ENCODE peak calls at places on chromosomes 16 and 17, in four cellular contexts. One of them, this sample, is unnamed.

GRCh38 chr17:75869282-75870141 is 8.9 kb downstream of the TRIM47 start:
- DNase-seq in K562: peak
- DNase-seq in H1: no peak
- DNase-seq in SK-N-SH: peak
- DNase-seq in this sample: no peak

GRCh38 chr16:57941016-57941656 is 29.8 kb downstream of the CNGB1 start:
- DNase-seq in SK-N-SH: peak
- DNase-seq in K562: no peak
- DNase-seq in H1: no peak
- DNase-seq in this sample: no peak

GRCh38 chr17:81570896-81571453 is 18.8 kb upstream of the FAAP100 start:
- DNase-seq in H1: no peak
- DNase-seq in K562: no peak
- DNase-seq in SK-N-SH: no peak
- DNase-seq in this sample: no peak

GRCh38 chr16:26194526-26194925 is 502.8 kb downstream of the HS3ST4 start:
- DNase-seq in H1: no peak
- DNase-seq in SK-N-SH: no peak
- DNase-seq in K562: no peak
- DNase-seq in this sample: no peak

GRCh38 chr17:40371261-40371929 is 6.9 kb upstream of the GJD3 start:
- DNase-seq in K562: peak
- DNase-seq in SK-N-SH: peak
- DNase-seq in H1: no peak
- DNase-seq in this sample: no peak

GRCh38 chr16:89002851-89003830 is 26.1 kb upstream of the CBFA2T3 start:
- DNase-seq in SK-N-SH: peak
- DNase-seq in K562: peak
- DNase-seq in H1: peak
- DNase-seq in this sample: no peak

GRCh38 chr17:7241783-7242716 is at the start of gene GABARAP:
- DNase-seq in K562: peak
- DNase-seq in SK-N-SH: peak
- DNase-seq in H1: peak
- DNase-seq in this sample: peak

GRCh38 chr16:78196527-78196926 is 97.1 kb downstream of the WWOX start:
- DNase-seq in SK-N-SH: peak
- DNase-seq in K562: no peak
- DNase-seq in H1: no peak
- DNase-seq in this sample: no peak

GRCh38 chr16:23318639-23319038 is 16.5 kb downstream of the SCNN1B start:
- DNase-seq in H1: no peak
- DNase-seq in SK-N-SH: no peak
- DNase-seq in K562: no peak
- DNase-seq in this sample: no peak

GRCh38 chr17:54907385-54907784 is 6.7 kb downstream of the TOM1L1 start:
- DNase-seq in K562: no peak
- DNase-seq in H1: no peak
- DNase-seq in SK-N-SH: no peak
- DNase-seq in this sample: no peak

GRCh38 chr17:65297384-65297783 is 160.2 kb downstream of the RGS9 start:
- DNase-seq in H1: no peak
- DNase-seq in K562: no peak
- DNase-seq in SK-N-SH: no peak
- DNase-seq in this sample: no peak

GRCh38 chr17:78210111-78210510 is 3.9 kb upstream of the BIRC5 start:
- DNase-seq in K562: no peak
- DNase-seq in SK-N-SH: no peak
- DNase-seq in H1: no peak
- DNase-seq in this sample: no peak

GRCh38 chr17:82754297-82755208 is 2.7 kb downstream of the TBCD start:
- DNase-seq in H1: peak
- DNase-seq in K562: peak
- DNase-seq in SK-N-SH: no peak
- DNase-seq in this sample: peak

GRCh38 chr16:4454618-4455017 is 19.8 kb downstream of the NMRAL1 start:
- DNase-seq in H1: peak
- DNase-seq in K562: no peak
- DNase-seq in SK-N-SH: no peak
- DNase-seq in this sample: peak

GRCh38 chr16:69193860-69194259 is 6.9 kb downstream of the SNTB2 start:
- DNase-seq in K562: no peak
- DNase-seq in H1: no peak
- DNase-seq in SK-N-SH: peak
- DNase-seq in this sample: no peak

GRCh38 chr17:27635275-27635823 is 4.4 kb downstream of the LGALS9 start:
- DNase-seq in K562: no peak
- DNase-seq in H1: no peak
- DNase-seq in SK-N-SH: no peak
- DNase-seq in this sample: no peak

GRCh38 chr16:4653981-4654380 is 29.4 kb downstream of the MGRN1 start:
- DNase-seq in SK-N-SH: no peak
- DNase-seq in K562: no peak
- DNase-seq in H1: no peak
- DNase-seq in this sample: no peak

DNA sequence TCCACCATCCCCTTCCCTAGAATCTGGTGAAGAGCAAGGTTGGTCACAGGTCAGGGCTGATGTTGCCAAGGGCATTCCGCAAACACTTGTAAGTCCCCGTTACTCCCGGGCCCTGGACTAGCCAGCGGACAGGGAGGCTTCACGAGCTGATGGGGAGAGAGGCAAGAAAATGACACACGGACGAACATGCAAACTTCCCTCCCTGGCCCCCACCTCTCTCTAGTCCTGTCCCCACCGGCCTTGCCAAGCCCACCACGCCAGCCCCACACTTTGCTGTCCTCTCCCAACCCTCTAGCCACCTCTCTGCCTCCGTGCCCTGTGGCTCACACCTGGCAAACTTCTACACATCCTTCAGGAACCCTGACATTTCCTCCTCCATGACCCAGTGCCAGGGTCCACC is 54.8 kb downstream of the RPH3AL start:
- DNase-seq in K562: no peak
- DNase-seq in SK-N-SH: no peak
- DNase-seq in H1: no peak
- DNase-seq in this sample: no peak
- TF ChIP-seq TEAD4 in K562: no peak
- TF ChIP-seq TEAD4 in SK-N-SH: no peak
- TF ChIP-seq TEAD4 in H1: no peak
- TF ChIP-seq TEAD4 in this sample: no peak

GRCh38 chr17:29180051-29180787 is at the start of gene MYO18A:
- DNase-seq in H1: peak
- DNase-seq in K562: peak
- DNase-seq in SK-N-SH: peak
- DNase-seq in this sample: peak
- TF ChIP-seq USF2 in H1: no peak
- TF ChIP-seq USF2 in K562: no peak
- TF ChIP-seq USF2 in SK-N-SH: no peak
- TF ChIP-seq USF2 in this sample: no peak

GRCh38 chr17:42422958-42423712 is at the start of gene CAVIN1:
- DNase-seq in K562: peak
- DNase-seq in SK-N-SH: peak
- DNase-seq in H1: peak
- DNase-seq in this sample: peak
- TF ChIP-seq TEAD4 in K562: no peak
- TF ChIP-seq TEAD4 in SK-N-SH: peak
- TF ChIP-seq TEAD4 in H1: peak
- TF ChIP-seq TEAD4 in this sample: no peak

GRCh38 chr16:24983521-24983920 is 31.6 kb downstream of the ARHGAP17 start:
- DNase-seq in H1: no peak
- DNase-seq in K562: no peak
- DNase-seq in SK-N-SH: no peak
- DNase-seq in this sample: no peak

GRCh38 chr16:24977673-24978065 is 37.5 kb downstream of the ARHGAP17 start:
- DNase-seq in SK-N-SH: no peak
- DNase-seq in K562: no peak
- DNase-seq in H1: no peak
- DNase-seq in this sample: no peak

GRCh38 chr16:24978370-24978914 is 36.7 kb downstream of the ARHGAP17 start:
- DNase-seq in K562: no peak
- DNase-seq in H1: no peak
- DNase-seq in SK-N-SH: no peak
- DNase-seq in this sample: no peak

GRCh38 chr16:24976971-24977672 is 38.0 kb downstream of the ARHGAP17 start:
- DNase-seq in H1: no peak
- DNase-seq in SK-N-SH: no peak
- DNase-seq in K562: no peak
- DNase-seq in this sample: no peak

GRCh38 chr16:24980077-24980793 is 34.9 kb downstream of the ARHGAP17 start:
- DNase-seq in SK-N-SH: no peak
- DNase-seq in H1: no peak
- DNase-seq in K562: no peak
- DNase-seq in this sample: no peak
- TF ChIP-seq USF2 in SK-N-SH: no peak
- TF ChIP-seq USF2 in H1: no peak
- TF ChIP-seq USF2 in K562: no peak
- TF ChIP-seq USF2 in this sample: no peak

GRCh38 chr17:58281511-58282011 is 826 bp upstream of the MPO start:
- DNase-seq in H1: peak
- DNase-seq in SK-N-SH: no peak
- DNase-seq in K562: no peak
- DNase-seq in this sample: no peak
- TF ChIP-seq TEAD4 in H1: no peak
- TF ChIP-seq TEAD4 in SK-N-SH: no peak
- TF ChIP-seq TEAD4 in K562: no peak
- TF ChIP-seq TEAD4 in this sample: no peak

GRCh38 chr17:32323784-32324590 is 18.0 kb downstream of the C17orf75 start:
- DNase-seq in H1: no peak
- DNase-seq in K562: no peak
- DNase-seq in SK-N-SH: peak
- DNase-seq in this sample: no peak
- TF ChIP-seq USF2 in H1: no peak
- TF ChIP-seq USF2 in K562: no peak
- TF ChIP-seq USF2 in SK-N-SH: no peak
- TF ChIP-seq USF2 in this sample: no peak

DNA sequence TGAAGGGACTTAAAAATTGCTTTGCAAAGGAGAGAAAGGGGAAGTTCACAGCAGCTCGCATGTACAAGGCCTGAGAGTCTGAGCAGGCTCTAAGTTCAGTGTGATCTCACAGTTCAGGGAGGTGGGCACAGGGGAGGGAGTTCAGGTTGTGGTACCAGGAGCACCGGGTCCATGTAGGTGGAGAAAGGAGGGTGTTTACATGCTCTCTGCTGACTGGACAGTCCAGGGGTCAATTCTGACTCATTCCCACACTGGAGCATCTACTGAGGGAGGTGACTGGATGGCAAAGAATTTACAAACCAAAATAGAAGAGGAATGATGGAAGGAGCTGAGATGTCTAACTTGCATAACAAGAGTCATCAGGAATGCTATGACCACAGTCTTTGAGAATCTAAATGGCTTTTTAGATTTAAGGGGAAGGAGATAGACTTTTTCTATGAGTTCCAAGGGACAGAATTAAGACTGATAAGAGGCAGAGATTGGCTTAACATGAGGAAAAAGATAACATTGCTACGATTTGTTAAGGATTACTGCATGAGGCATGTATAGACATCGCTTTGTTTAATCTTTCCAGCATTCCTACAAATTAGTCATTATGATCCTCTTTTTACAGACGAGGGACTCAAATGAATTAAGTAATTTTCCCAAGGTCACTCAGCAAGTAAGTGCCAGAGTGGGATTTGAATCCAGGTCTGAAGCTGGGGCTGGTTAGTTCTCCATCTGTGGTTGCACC is 29.9 kb downstream of the MIS12 start:
- DNase-seq in K562: no peak
- DNase-seq in SK-N-SH: no peak
- DNase-seq in H1: no peak
- DNase-seq in this sample: no peak
- TF ChIP-seq TEAD4 in K562: no peak
- TF ChIP-seq TEAD4 in SK-N-SH: peak
- TF ChIP-seq TEAD4 in H1: no peak
- TF ChIP-seq TEAD4 in this sample: no peak